ENCODE peak calls at places on chromosomes 12 and 14, in five cellular contexts. W is activated effector memory CD4-positive, alpha-beta T cell treated with Interleukin-2 at 50 U/mL for 16 hours; Y is AG09309; T is activated T-helper 1 cell treated with Interleukin-2 at 50 U/mL for 16 hours; P is PC-9. Q is an unnamed sample.

GRCh38 chr14:60488175-60488574 is 2.3 kb upstream of the C14orf39 start:
- DNase-seq in P (no peak), Y (no peak), W (no peak), T (no peak), Q (no peak)

GRCh38 chr14:33796356-33796755 is 154.5 kb downstream of the EGLN3 start:
- DNase-seq in W (no peak), P (no peak), T (no peak), Y (no peak), Q (no peak)

GRCh38 chr14:84963518-84963917 is 566.4 kb upstream of the FLRT2 start:
- DNase-seq in Y (no peak), P (no peak), W (no peak), T (no peak), Q (no peak)

GRCh38 chr14:52042371-52043037 is 26.4 kb downstream of the NID2 start:
- DNase-seq in Y (no peak), W (no peak), P (no peak), T (no peak), Q (no peak)

GRCh38 chr14:59688224-59689170 is 111.9 kb upstream of the CCDC175 start:
- DNase-seq in T (no peak), Y (peak), W (no peak), P (peak), Q (peak)

GRCh38 chr12:2681426-2682205 is 113.2 kb upstream of the FKBP4 start:
- DNase-seq in P (no peak), Y (no peak), T (no peak), W (no peak), Q (no peak)

GRCh38 chr14:68655961-68656360 is 136.9 kb downstream of the ZFP36L1 start:
- DNase-seq in W (no peak), P (peak), Y (no peak), T (no peak), Q (no peak)

GRCh38 chr12:108916336-108916735 is 36.4 kb downstream of the DAO start:
- DNase-seq in P (no peak), W (no peak), Y (no peak), T (no peak), Q (no peak)

GRCh38 chr14:93903342-93904184 is 23.6 kb upstream of the FAM181A start:
- DNase-seq in W (no peak), P (no peak), Y (no peak), T (no peak), Q (no peak)

GRCh38 chr14:68473050-68473449 is 319.8 kb downstream of the ZFP36L1 start:
- DNase-seq in T (no peak), P (no peak), Y (no peak), W (no peak), Q (no peak)

GRCh38 chr14:99131632-99132271 is 140.2 kb downstream of the BCL11B start:
- DNase-seq in W (no peak), Y (no peak), T (no peak), P (no peak), Q (peak)

GRCh38 chr14:79279645-79280399 is 931.5 kb downstream of the DIO2 start:
- DNase-seq in W (no peak), Y (no peak), T (no peak), P (no peak), Q (no peak)

GRCh38 chr14:79730911-79731310 is 480.4 kb downstream of the DIO2 start:
- DNase-seq in Y (peak), T (no peak), P (no peak), W (no peak), Q (no peak)

GRCh38 chr12:56271031-56271430 is 4.3 kb downstream of the COQ10A start:
- DNase-seq in P (no peak), W (no peak), T (no peak), Y (no peak), Q (no peak)

GRCh38 chr14:68941820-68942219 is 37.3 kb downstream of the ACTN1 start:
- DNase-seq in Y (peak), W (no peak), T (no peak), P (peak), Q (no peak)

GRCh38 chr14:88079624-88080023 is 74.7 kb downstream of the GPR65 start:
- DNase-seq in Y (no peak), T (no peak), W (no peak), P (no peak), Q (no peak)

GRCh38 chr12:20946732-20947131 is 136.2 kb downstream of the SLCO1B3 start:
- DNase-seq in T (no peak), P (no peak), W (no peak), Y (no peak), Q (no peak)